ENCODE peak calls at places on chromosomes 16 and 17, in nine cellular contexts. L is foreskin keratinocyte, E is foreskin fibroblast, Y is progenitor cell of endocrine pancreas, T is A673, B is BJ, D is natural killer cell, J is prostate gland, Q is HCT116. N is an unnamed sample.
A peak's percentile ranks its signal among the peaks of the same experiment; 100 is the strongest.

GRCh38 chr17:35559495-35559894 is 1.1 kb downstream of the SLFN14 start:
- DNase-seq in D (no peak), Y (no peak), Q (no peak), L (no peak), B (no peak), J (no peak), T (no peak), E (no peak), N (no peak)

GRCh38 chr17:33582661-33583060 is 289.6 kb upstream of the ASIC2 start:
- DNase-seq in Q (no peak), J (no peak), Y (no peak), T (no peak), L (no peak), E (no peak), B (no peak), D (no peak), N (no peak)

GRCh38 chr17:68378202-68379149 is 78.8 kb downstream of the WIPI1 start:
- DNase-seq in D (no peak), J (peak; percentile 90), T (peak; percentile 28), Q (peak; percentile 63), Y (no peak), B (peak; percentile 88), E (peak; percentile 99), L (no peak), N (no peak)

GRCh38 chr17:56786989-56787482 is 46.7 kb downstream of the C17orf67 start:
- DNase-seq in Y (no peak), J (peak; percentile 26), B (peak; percentile 94), T (no peak), D (no peak), Q (peak; percentile 90), L (peak; percentile 94), E (peak; percentile 84), N (no peak)

GRCh38 chr17:2368383-2368782 is 31.1 kb downstream of the SGSM2 start:
- DNase-seq in Q (no peak), L (no peak), D (no peak), E (no peak), J (no peak), T (no peak), Y (no peak), B (no peak), N (no peak)

GRCh38 chr17:17836818-17837379 is at the start of gene SREBF1:
- DNase-seq in Y (peak; percentile 49), E (peak; percentile 53), T (peak; percentile 78), Q (no peak), B (no peak), L (no peak), D (peak; percentile 73), J (no peak), N (peak; percentile 69)

GRCh38 chr16:84765606-84766580 is 53.9 kb upstream of the CRISPLD2 start:
- DNase-seq in E (no peak), T (no peak), J (no peak), B (no peak), D (no peak), Y (no peak), L (no peak), Q (no peak), N (no peak)

GRCh38 chr16:29984137-29984763 is 10.6 kb downstream of the TAOK2 start:
- DNase-seq in B (no peak), T (no peak), J (no peak), Y (no peak), L (no peak), E (no peak), D (no peak), Q (no peak), N (no peak)

GRCh38 chr17:61418433-61418832 is 18.8 kb downstream of the TBX2 start:
- DNase-seq in D (no peak), Q (no peak), B (no peak), L (no peak), J (no peak), T (no peak), E (no peak), Y (no peak), N (no peak)

GRCh38 chr17:44069974-44070454 is 521 bp upstream of the G6PC3 start:
- DNase-seq in B (no peak), D (no peak), L (no peak), T (peak; percentile 38), Y (no peak), Q (peak; percentile 36), J (no peak), E (no peak), N (peak; percentile 46)

GRCh38 chr17:2016494-2016893 is 8.6 kb downstream of the RTN4RL1 start:
- DNase-seq in B (no peak), J (no peak), L (no peak), T (no peak), Y (no peak), D (no peak), E (no peak), Q (no peak), N (no peak)

GRCh38 chr17:6064855-6065254 is 5.3 kb upstream of the WSCD1 start:
- DNase-seq in Y (no peak), L (no peak), D (no peak), Q (no peak), B (no peak), J (no peak), T (no peak), E (no peak), N (no peak)

DNA sequence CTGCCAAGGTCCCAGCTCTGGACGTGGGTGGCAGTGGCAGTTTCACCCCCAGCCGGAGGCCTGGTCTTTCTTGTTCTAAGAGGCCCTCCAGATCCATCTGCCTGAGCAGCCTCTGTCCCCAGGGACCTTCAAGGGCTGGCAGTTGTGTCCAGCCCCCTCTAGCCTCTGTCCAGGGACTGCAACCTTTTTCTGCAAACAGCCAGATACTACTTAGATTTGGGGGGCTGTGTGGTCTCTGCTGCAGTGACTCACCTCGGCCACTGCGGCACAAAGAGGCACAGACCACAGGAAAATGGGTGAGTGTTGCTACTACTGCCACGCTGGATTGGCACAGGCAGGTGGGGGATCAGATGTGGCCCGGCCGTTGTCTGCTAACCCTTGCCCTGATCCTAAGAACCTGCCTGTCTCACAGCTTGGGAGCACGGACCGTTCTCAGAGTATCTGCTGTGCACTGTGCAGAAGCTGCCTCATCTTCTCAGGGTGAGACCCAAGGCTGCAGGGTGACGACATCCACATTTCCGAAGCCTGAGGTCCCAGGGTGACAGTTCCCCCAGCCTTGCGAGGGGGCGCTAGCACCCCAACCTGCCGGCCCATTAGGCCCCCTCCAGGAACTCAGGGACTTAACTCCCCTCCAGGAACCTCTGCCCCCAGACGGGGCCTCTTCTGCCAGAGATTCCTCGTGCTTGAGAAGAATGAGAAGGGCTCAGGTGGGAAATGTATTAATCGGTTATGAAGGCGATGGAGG is 27.6 kb downstream of the MXRA7 start:
- DNase-seq in T (no peak), B (no peak), Y (no peak), L (no peak), Q (no peak), J (no peak), E (no peak), D (no peak), N (no peak)
- TF ChIP-seq CTCF in T (peak; percentile 34), B (no peak), Y (no peak), L (no peak), Q (peak; percentile 36), J (no peak), E (peak; percentile 10), D (no peak), N (no peak)

GRCh38 chr16:89890200-89890599 is 16.8 kb downstream of the TCF25 start:
- DNase-seq in E (no peak), L (no peak), T (no peak), Q (no peak), Y (no peak), J (no peak), D (no peak), B (no peak), N (no peak)

GRCh38 chr16:89890886-89891657 is 17.7 kb downstream of the TCF25 start:
- DNase-seq in J (no peak), L (no peak), E (no peak), Y (no peak), T (no peak), D (no peak), B (no peak), Q (no peak), N (no peak)

GRCh38 chr16:89892635-89893034 is 19.2 kb downstream of the TCF25 start:
- DNase-seq in D (no peak), J (no peak), L (no peak), Q (no peak), E (no peak), B (no peak), Y (no peak), T (no peak), N (no peak)

GRCh38 chr16:89893642-89894548 is 20.5 kb downstream of the TCF25 start:
- DNase-seq in T (no peak), B (no peak), D (no peak), Y (no peak), J (no peak), E (no peak), Q (no peak), L (no peak), N (no peak)

GRCh38 chr16:89892055-89892630 is 18.8 kb downstream of the TCF25 start:
- DNase-seq in B (no peak), Y (no peak), L (no peak), J (no peak), Q (no peak), T (no peak), E (no peak), D (no peak), N (no peak)
- TF ChIP-seq CTCF in B (no peak), Y (no peak), L (no peak), J (no peak), Q (no peak), T (no peak), E (no peak), D (no peak), N (no peak)

DNA sequence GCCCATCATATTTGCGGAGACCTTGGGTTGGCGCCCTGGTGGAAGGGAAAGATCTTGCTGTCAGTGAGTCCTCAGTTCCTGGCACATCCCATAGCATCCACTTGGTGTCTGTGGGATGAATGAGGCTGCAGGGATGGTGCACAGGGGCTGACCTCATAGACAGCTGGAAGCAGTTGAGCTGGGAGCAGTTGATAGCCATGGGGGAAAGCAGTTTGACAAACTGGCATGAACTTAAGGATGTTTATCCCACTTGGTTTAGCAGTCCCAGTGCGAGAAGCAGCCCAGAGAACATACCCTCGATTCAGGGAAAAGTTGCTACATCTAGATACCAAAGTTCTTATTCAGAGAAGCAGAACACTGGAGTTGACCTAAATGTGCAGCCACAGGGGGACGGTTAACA is 80.7 kb downstream of the SNX29 start:
- DNase-seq in T (no peak), E (peak; percentile 89), D (no peak), Q (no peak), B (peak; percentile 52), J (no peak), L (no peak), Y (no peak), N (no peak)
- TF ChIP-seq CTCF in T (no peak), E (peak; percentile 38), D (no peak), Q (no peak), B (peak; percentile 54), J (no peak), L (no peak), Y (no peak), N (no peak)

DNA sequence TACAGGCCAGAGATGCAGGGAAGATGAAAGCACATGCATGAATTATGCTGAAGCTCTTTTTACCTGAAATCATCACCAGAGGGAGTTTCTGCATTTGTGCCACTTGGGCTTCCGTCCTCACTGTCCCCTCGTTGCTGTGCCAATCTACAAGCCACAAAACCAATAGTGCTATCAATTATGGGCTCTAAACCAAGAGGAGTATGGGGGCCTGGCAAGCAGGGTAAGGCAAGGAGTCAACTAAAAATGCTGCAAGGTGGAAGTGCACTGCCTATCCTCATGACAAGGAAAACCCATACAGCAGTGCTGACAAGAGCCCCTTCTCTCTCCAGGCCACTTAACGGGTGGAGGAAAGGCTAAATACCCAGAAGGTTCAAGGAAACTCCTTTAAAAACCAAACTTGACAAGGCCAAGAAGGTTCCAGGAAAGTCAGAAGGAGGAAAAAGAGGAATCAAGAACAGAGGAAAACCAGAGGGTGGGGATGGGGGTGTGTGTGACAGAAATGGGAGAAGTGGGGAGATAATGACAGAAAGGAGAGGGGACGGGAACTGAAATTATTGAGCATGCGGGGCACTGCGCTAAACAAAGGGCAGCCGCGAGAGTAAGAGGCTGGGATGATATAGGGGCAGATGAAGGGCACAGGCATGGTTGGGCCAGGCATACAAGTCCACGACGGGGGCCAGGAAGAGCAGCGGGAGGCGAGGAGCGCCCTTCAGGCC is 674 bp downstream of the C17orf75 start:
- DNase-seq in Q (no peak), Y (no peak), J (no peak), E (no peak), T (no peak), D (no peak), B (no peak), L (peak; percentile 19), N (no peak)
- TF ChIP-seq CTCF in Q (peak; percentile 26), Y (peak; percentile 32), J (peak; percentile 13), E (no peak), T (no peak), D (no peak), B (peak; percentile 26), L (peak; percentile 47), N (no peak)

N was measured in mesothelial cell of epicardium.